ENCODE peak calls at places on chromosomes 16 and 17, in five cellular contexts. One of them, this sample, is unnamed.

GRCh38 chr17:81057777-81058176 is 22.8 kb downstream of the BAIAP2 start:
- DNase-seq in tibial artery: no peak
- DNase-seq in K562: no peak
- DNase-seq in breast epithelium: no peak
- DNase-seq in DND-41: no peak
- DNase-seq in this sample: no peak

GRCh38 chr16:79600636-79601091 is at the start of gene MAF:
- DNase-seq in breast epithelium: peak; percentile 82
- DNase-seq in K562: peak; percentile 53
- DNase-seq in tibial artery: peak; percentile 94
- DNase-seq in DND-41: peak; percentile 83
- DNase-seq in this sample: peak; percentile 79

GRCh38 chr17:32516940-32517711 is 30.3 kb downstream of the CDK5R1 start:
- DNase-seq in DND-41: no peak
- DNase-seq in breast epithelium: no peak
- DNase-seq in K562: no peak
- DNase-seq in tibial artery: no peak
- DNase-seq in this sample: peak; percentile 38

GRCh38 chr17:46780003-46780373 is 38.5 kb downstream of the WNT3 start:
- DNase-seq in K562: no peak
- DNase-seq in DND-41: no peak
- DNase-seq in tibial artery: no peak
- DNase-seq in breast epithelium: no peak
- DNase-seq in this sample: no peak

GRCh38 chr16:14202697-14203096 is 131.6 kb downstream of the MRTFB start:
- DNase-seq in breast epithelium: no peak
- DNase-seq in K562: peak; percentile 16
- DNase-seq in tibial artery: no peak
- DNase-seq in DND-41: no peak
- DNase-seq in this sample: no peak

GRCh38 chr16:85858984-85859817 is 39.8 kb upstream of the IRF8 start:
- DNase-seq in DND-41: no peak
- DNase-seq in K562: no peak
- DNase-seq in tibial artery: no peak
- DNase-seq in breast epithelium: no peak
- DNase-seq in this sample: no peak

GRCh38 chr16:48535831-48536599 is 74.0 kb downstream of the N4BP1 start:
- DNase-seq in breast epithelium: no peak
- DNase-seq in DND-41: peak; percentile 75
- DNase-seq in tibial artery: peak; percentile 75
- DNase-seq in K562: no peak
- DNase-seq in this sample: no peak

GRCh38 chr17:28524476-28525415 is 18.6 kb downstream of the FOXN1 start:
- DNase-seq in tibial artery: no peak
- DNase-seq in breast epithelium: peak; percentile 71
- DNase-seq in K562: no peak
- DNase-seq in DND-41: no peak
- DNase-seq in this sample: no peak

GRCh38 chr17:50841949-50842354 is 6.6 kb downstream of the WFIKKN2 start:
- DNase-seq in breast epithelium: peak; percentile 79
- DNase-seq in DND-41: peak; percentile 63
- DNase-seq in tibial artery: peak; percentile 59
- DNase-seq in K562: peak; percentile 82
- DNase-seq in this sample: peak; percentile 81

GRCh38 chr17:67474081-67474661 is 97.1 kb downstream of the PITPNC1 start:
- DNase-seq in DND-41: no peak
- DNase-seq in K562: no peak
- DNase-seq in tibial artery: peak; percentile 32
- DNase-seq in breast epithelium: no peak
- DNase-seq in this sample: no peak

GRCh38 chr17:60887607-60888028 is 210.0 kb downstream of the BCAS3 start:
- DNase-seq in DND-41: no peak
- DNase-seq in K562: no peak
- DNase-seq in breast epithelium: no peak
- DNase-seq in tibial artery: no peak
- DNase-seq in this sample: peak; percentile 10

GRCh38 chr16:73190688-73191087 is 142.8 kb upstream of the ZFHX3 start:
- DNase-seq in tibial artery: no peak
- DNase-seq in breast epithelium: no peak
- DNase-seq in DND-41: no peak
- DNase-seq in K562: no peak
- DNase-seq in this sample: no peak

GRCh38 chr16:2915196-2915929 is 3.6 kb downstream of the FLYWCH1 start:
- DNase-seq in DND-41: no peak
- DNase-seq in K562: no peak
- DNase-seq in tibial artery: no peak
- DNase-seq in breast epithelium: no peak
- DNase-seq in this sample: no peak

GRCh38 chr16:2317231-2318020 is 23.1 kb downstream of the ABCA3 start:
- DNase-seq in breast epithelium: no peak
- DNase-seq in tibial artery: no peak
- DNase-seq in DND-41: no peak
- DNase-seq in K562: no peak
- DNase-seq in this sample: no peak

GRCh38 chr17:20096430-20096829 is 87.3 kb downstream of the SPECC1 start:
- DNase-seq in K562: no peak
- DNase-seq in tibial artery: no peak
- DNase-seq in breast epithelium: no peak
- DNase-seq in DND-41: no peak
- DNase-seq in this sample: no peak

GRCh38 chr17:15490634-15491261 is 23.3 kb upstream of the CDRT4 start:
- DNase-seq in breast epithelium: no peak
- DNase-seq in K562: peak; percentile 83
- DNase-seq in tibial artery: peak; percentile 85
- DNase-seq in DND-41: no peak
- DNase-seq in this sample: peak; percentile 46

GRCh38 chr17:32783602-32784001 is 93.3 kb downstream of the MYO1D start:
- DNase-seq in tibial artery: no peak
- DNase-seq in K562: peak; percentile 49
- DNase-seq in breast epithelium: no peak
- DNase-seq in DND-41: no peak
- DNase-seq in this sample: peak; percentile 60

GRCh38 chr16:73057369-73058210 is 9.7 kb upstream of the ZFHX3 start:
- DNase-seq in tibial artery: no peak
- DNase-seq in DND-41: peak; percentile 19
- DNase-seq in K562: peak; percentile 27
- DNase-seq in breast epithelium: no peak
- DNase-seq in this sample: peak; percentile 42

GRCh38 chr16:72952404-72953301 is 95.3 kb downstream of the ZFHX3 start:
- DNase-seq in tibial artery: no peak
- DNase-seq in DND-41: no peak
- DNase-seq in breast epithelium: no peak
- DNase-seq in K562: no peak
- DNase-seq in this sample: peak; percentile 15

GRCh38 chr17:33049781-33050414 is 58.3 kb downstream of the SPACA3 start:
- DNase-seq in breast epithelium: no peak
- DNase-seq in K562: peak; percentile 80
- DNase-seq in DND-41: peak; percentile 51
- DNase-seq in tibial artery: peak; percentile 47
- DNase-seq in this sample: peak; percentile 51

GRCh38 chr17:7553356-7553755 is 4.5 kb downstream of the TNFSF12 start:
- DNase-seq in breast epithelium: no peak
- DNase-seq in tibial artery: no peak
- DNase-seq in K562: no peak
- DNase-seq in DND-41: no peak
- DNase-seq in this sample: no peak

GRCh38 chr17:7556627-7557026 is 1.9 kb upstream of the TNFSF13 start:
- DNase-seq in breast epithelium: no peak
- DNase-seq in tibial artery: no peak
- DNase-seq in K562: no peak
- DNase-seq in DND-41: no peak
- DNase-seq in this sample: no peak

GRCh38 chr17:7557147-7557764 is 1.3 kb upstream of the TNFSF13 start:
- DNase-seq in K562: no peak
- DNase-seq in tibial artery: no peak
- DNase-seq in breast epithelium: no peak
- DNase-seq in DND-41: no peak
- DNase-seq in this sample: no peak

GRCh38 chr17:7557825-7558543 is 566 bp upstream of the TNFSF13 start:
- DNase-seq in breast epithelium: peak; percentile 95
- DNase-seq in tibial artery: peak; percentile 88
- DNase-seq in DND-41: no peak
- DNase-seq in K562: no peak
- DNase-seq in this sample: peak; percentile 60

DNA sequence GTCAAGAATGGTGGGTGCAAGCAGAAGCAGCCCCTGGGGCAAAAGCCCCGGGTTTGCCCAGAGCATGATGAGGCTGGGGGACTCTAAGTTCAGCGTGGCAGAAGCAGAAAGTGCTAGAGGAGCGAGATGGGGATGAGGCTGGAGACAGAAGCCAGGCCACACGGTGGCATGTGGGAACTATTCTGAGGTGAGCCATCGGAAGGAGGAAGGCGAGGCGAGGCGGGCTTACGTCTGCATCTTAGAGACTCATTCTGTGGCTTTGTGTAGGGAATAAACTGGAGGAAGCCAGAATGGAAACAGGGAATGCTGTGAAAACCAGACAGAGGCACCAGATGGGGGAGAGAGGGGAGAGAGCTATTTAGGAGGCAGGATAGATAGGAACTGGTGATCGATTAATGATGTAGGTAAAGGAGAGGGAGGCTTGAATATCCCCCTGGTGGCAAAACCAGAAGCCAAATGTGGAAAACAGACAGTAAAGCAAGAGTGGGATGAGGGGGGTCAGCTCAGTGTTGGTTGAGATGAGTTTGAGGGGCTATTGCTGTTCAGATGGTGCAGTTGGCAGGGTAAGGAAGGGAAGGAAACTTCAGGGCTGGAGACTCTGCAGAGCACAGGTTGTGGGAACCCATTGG is 3.1 kb upstream of the TNFSF13 start:
- DNase-seq in breast epithelium: no peak
- DNase-seq in K562: no peak
- DNase-seq in tibial artery: no peak
- DNase-seq in DND-41: no peak
- DNase-seq in this sample: no peak
- TF ChIP-seq CTCF in breast epithelium: no peak
- TF ChIP-seq CTCF in K562: no peak
- TF ChIP-seq CTCF in tibial artery: no peak
- TF ChIP-seq CTCF in DND-41: peak; percentile 28
- TF ChIP-seq CTCF in this sample: no peak

DNA sequence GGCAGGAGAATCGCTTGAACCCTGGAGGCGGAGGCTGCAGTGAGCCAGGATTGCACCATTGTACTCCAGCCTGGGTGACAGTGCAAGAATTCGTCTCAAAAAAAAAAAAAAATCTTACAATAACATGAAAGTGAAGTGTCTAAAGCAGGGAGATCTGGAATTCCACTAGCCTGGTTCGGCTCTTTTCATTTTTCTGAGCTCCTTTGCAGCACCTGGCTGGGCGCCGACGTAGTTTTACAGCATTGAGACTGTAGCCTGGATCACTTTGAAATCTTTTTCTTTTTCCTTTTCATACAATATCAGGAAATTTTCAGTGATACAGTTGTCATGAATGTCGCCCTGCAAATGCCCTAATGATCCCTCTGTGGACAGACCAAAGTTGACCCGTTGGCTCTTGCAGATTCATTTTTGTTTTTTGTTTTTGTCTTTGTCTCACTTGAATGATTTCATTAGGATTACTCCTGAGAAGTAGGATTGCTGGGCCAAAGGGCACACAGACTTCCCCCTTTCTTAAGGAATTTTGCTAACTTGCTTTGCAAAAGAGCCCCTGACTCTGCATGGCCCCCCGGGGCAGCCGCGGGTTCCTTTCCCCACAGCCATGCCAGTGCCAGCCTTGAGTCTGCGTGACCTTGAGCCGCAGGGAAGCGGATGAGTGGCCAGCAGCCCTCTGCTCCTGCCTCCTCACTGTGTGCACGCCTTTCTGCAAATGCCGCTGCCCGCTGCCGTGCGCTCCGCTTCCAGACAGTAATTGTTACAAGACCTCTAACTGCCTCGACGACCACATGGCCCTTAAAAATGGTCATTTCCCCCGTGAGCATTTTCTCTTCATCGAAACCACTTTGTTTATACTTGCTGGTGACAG is 28.0 kb downstream of the CRISPLD2 start:
- DNase-seq in DND-41: no peak
- DNase-seq in breast epithelium: no peak
- DNase-seq in K562: no peak
- DNase-seq in tibial artery: no peak
- DNase-seq in this sample: no peak
- H3K4me1 ChIP-seq in DND-41: no peaks in the 10 kb centered on the region
- H3K4me1 ChIP-seq in breast epithelium: no peaks in the 10 kb centered on the region
- H3K4me1 ChIP-seq in K562: no peaks in the 10 kb centered on the region
- H3K4me1 ChIP-seq in tibial artery: peaks cover 16% of the 10 kb centered on the region
- H3K4me1 ChIP-seq in this sample: no peaks in the 10 kb centered on the region

DNA sequence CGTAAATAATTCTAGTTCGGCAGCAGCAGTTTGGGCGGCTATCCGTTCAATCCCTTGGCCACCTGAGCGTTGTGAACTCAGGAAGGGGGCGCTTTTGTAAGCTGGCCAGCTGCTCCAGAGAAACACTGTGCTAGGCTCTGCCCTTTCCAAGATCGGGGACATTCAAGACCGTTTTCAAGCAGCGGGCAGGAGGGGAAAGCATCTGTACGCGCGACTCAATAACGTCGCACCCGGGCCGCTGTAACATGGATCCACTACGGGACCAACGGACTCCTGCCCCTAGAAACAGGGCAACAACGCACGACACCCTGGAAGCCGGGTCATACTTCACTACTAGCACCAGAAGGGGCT is 463 bp downstream of the TOP2A start:
- DNase-seq in DND-41: no peak
- DNase-seq in breast epithelium: no peak
- DNase-seq in tibial artery: no peak
- DNase-seq in K562: no peak
- DNase-seq in this sample: peak; percentile 34
- TF ChIP-seq CTCF in DND-41: peak; percentile 38
- TF ChIP-seq CTCF in breast epithelium: no peak
- TF ChIP-seq CTCF in tibial artery: no peak
- TF ChIP-seq CTCF in K562: peak; percentile 19
- TF ChIP-seq CTCF in this sample: no peak

GRCh38 chr17:57393368-57393767 is 137.0 kb downstream of the MSI2 start:
- DNase-seq in breast epithelium: no peak
- DNase-seq in K562: no peak
- DNase-seq in DND-41: no peak
- DNase-seq in tibial artery: no peak
- DNase-seq in this sample: no peak

GRCh38 chr17:57394375-57394774 is 138.1 kb downstream of the MSI2 start:
- DNase-seq in DND-41: no peak
- DNase-seq in K562: no peak
- DNase-seq in breast epithelium: no peak
- DNase-seq in tibial artery: no peak
- DNase-seq in this sample: no peak

GRCh38 chr17:57397402-57397801 is 141.1 kb downstream of the MSI2 start:
- DNase-seq in breast epithelium: no peak
- DNase-seq in K562: no peak
- DNase-seq in tibial artery: no peak
- DNase-seq in DND-41: no peak
- DNase-seq in this sample: no peak

GRCh38 chr17:57395721-57396321 is 139.5 kb downstream of the MSI2 start:
- DNase-seq in breast epithelium: no peak
- DNase-seq in DND-41: no peak
- DNase-seq in K562: no peak
- DNase-seq in tibial artery: no peak
- DNase-seq in this sample: no peak

DNA sequence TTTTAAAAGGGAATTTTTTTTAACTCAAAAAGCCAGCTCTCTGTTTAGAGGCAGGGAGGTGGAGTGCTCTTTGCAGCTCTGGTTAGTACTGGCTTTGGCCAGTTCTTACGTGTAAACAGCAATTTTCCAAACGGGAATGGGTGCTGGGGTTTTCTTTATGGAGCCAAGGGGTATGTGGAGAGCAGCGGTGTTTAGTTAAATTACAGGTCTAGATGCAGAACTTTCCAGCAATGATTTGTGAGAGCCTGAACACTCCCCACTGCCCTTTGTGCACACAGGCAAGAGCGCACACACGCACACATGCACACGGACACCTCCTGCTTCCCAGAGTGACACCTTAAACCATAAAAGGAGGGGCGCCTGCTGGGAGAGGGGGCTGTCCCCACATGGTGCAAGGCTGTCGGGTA is 140.2 kb downstream of the MSI2 start:
- DNase-seq in breast epithelium: no peak
- DNase-seq in tibial artery: no peak
- DNase-seq in K562: no peak
- DNase-seq in DND-41: no peak
- DNase-seq in this sample: no peak
- H3K4me1 ChIP-seq in breast epithelium: no peaks in the 10 kb centered on the region
- H3K4me1 ChIP-seq in tibial artery: no peaks in the 10 kb centered on the region
- H3K4me1 ChIP-seq in K562: peaks cover 6% of the 10 kb centered on the region
- H3K4me1 ChIP-seq in DND-41: peaks cover 64% of the 10 kb centered on the region
- H3K4me1 ChIP-seq in this sample: no peaks in the 10 kb centered on the region